ENCODE peak calls at places on chromosomes 6 and 20, in five cellular contexts. One of them, this sample, is unnamed.

GRCh38 chr6:50249493-50249892 is 199.8 kb upstream of the DEFB112 start:
- DNase-seq in breast epithelium: no peak
- DNase-seq in neural progenitor cell: no peak
- DNase-seq in testis: no peak
- DNase-seq in H1: no peak
- DNase-seq in this sample: no peak

GRCh38 chr6:73393278-73393677 is 1.4 kb upstream of the DDX43 start:
- DNase-seq in breast epithelium: no peak
- DNase-seq in H1: no peak
- DNase-seq in neural progenitor cell: no peak
- DNase-seq in testis: no peak
- DNase-seq in this sample: no peak

GRCh38 chr6:35148167-35148741 is 7.1 kb upstream of the TCP11 start:
- DNase-seq in testis: no peak
- DNase-seq in neural progenitor cell: peak; percentile 95
- DNase-seq in H1: peak; percentile 70
- DNase-seq in breast epithelium: no peak
- DNase-seq in this sample: peak; percentile 35

GRCh38 chr6:83096791-83097190 is 29.3 kb downstream of the DOP1A start:
- DNase-seq in neural progenitor cell: no peak
- DNase-seq in H1: no peak
- DNase-seq in breast epithelium: no peak
- DNase-seq in testis: no peak
- DNase-seq in this sample: no peak

GRCh38 chr6:34556031-34556471 is at the start of gene SPDEF:
- DNase-seq in testis: no peak
- DNase-seq in breast epithelium: peak; percentile 74
- DNase-seq in neural progenitor cell: no peak
- DNase-seq in H1: no peak
- DNase-seq in this sample: no peak

GRCh38 chr6:167238169-167238693 is 52.9 kb upstream of the UNC93A start:
- DNase-seq in breast epithelium: no peak
- DNase-seq in testis: no peak
- DNase-seq in neural progenitor cell: no peak
- DNase-seq in H1: no peak
- DNase-seq in this sample: no peak

GRCh38 chr6:126040394-126040793 is 54.1 kb downstream of the TRMT11 start:
- DNase-seq in H1: no peak
- DNase-seq in neural progenitor cell: no peak
- DNase-seq in testis: no peak
- DNase-seq in breast epithelium: no peak
- DNase-seq in this sample: no peak

GRCh38 chr20:41408131-41408789 is 41.6 kb upstream of the EMILIN3 start:
- DNase-seq in neural progenitor cell: no peak
- DNase-seq in H1: no peak
- DNase-seq in breast epithelium: no peak
- DNase-seq in testis: no peak
- DNase-seq in this sample: no peak

GRCh38 chr6:24887520-24887919 is 48.2 kb downstream of the RIPOR2 start:
- DNase-seq in testis: no peak
- DNase-seq in H1: no peak
- DNase-seq in neural progenitor cell: no peak
- DNase-seq in breast epithelium: no peak
- DNase-seq in this sample: peak; percentile 21

GRCh38 chr6:45775026-45775697 is 240.5 kb downstream of the CLIC5 start:
- DNase-seq in neural progenitor cell: no peak
- DNase-seq in breast epithelium: no peak
- DNase-seq in testis: no peak
- DNase-seq in H1: no peak
- DNase-seq in this sample: no peak

GRCh38 chr6:25369450-25370086 is 90.4 kb downstream of the CARMIL1 start:
- DNase-seq in H1: no peak
- DNase-seq in testis: peak; percentile 67
- DNase-seq in breast epithelium: no peak
- DNase-seq in neural progenitor cell: peak; percentile 36
- DNase-seq in this sample: no peak

GRCh38 chr20:4601630-4602296 is 119.9 kb upstream of the PRND start:
- DNase-seq in H1: no peak
- DNase-seq in breast epithelium: no peak
- DNase-seq in testis: peak; percentile 81
- DNase-seq in neural progenitor cell: no peak
- DNase-seq in this sample: peak; percentile 54

GRCh38 chr6:140779991-140780596 is 1352.6 kb upstream of the GJE1 start:
- DNase-seq in breast epithelium: no peak
- DNase-seq in testis: no peak
- DNase-seq in H1: no peak
- DNase-seq in neural progenitor cell: no peak
- DNase-seq in this sample: no peak

GRCh38 chr6:24551139-24551538 is 56.4 kb downstream of the ALDH5A1 start:
- DNase-seq in H1: no peak
- DNase-seq in testis: no peak
- DNase-seq in breast epithelium: no peak
- DNase-seq in neural progenitor cell: no peak
- DNase-seq in this sample: no peak

DNA sequence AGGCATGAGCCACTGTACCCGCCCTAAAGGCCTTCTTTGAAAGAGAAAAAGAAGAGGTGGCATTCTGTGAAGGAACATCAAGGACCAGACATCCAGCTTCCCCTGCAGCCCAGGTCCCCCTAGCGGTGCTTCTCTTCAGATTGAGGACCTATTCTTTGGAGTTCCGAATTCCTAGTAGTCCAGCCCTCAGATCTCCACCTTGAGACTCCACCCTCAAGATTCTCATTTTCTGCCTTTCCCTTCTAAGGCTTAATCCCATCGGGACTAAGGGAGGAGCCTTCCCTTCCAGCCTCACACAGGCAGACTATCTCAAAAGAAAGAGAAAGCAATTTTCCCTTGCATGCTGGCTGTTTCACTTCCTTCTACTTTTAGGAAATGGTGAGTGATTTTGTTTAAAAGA is 32.5 kb downstream of the MUC22 start:
- DNase-seq in H1: peak; percentile 21
- DNase-seq in breast epithelium: peak; percentile 58
- DNase-seq in neural progenitor cell: peak; percentile 71
- DNase-seq in testis: peak; percentile 62
- DNase-seq in this sample: peak; percentile 88
- TF ChIP-seq CTCF in H1: peak; percentile 75
- TF ChIP-seq CTCF in breast epithelium: peak; percentile 46
- TF ChIP-seq CTCF in neural progenitor cell: peak; percentile 48
- TF ChIP-seq CTCF in testis: peak; percentile 48
- TF ChIP-seq CTCF in this sample: peak; percentile 76

GRCh38 chr20:61814244-61814643 is 251.4 kb downstream of the TAF4 start:
- DNase-seq in neural progenitor cell: no peak
- DNase-seq in breast epithelium: no peak
- DNase-seq in testis: no peak
- DNase-seq in H1: no peak
- DNase-seq in this sample: no peak

GRCh38 chr20:61815678-61816077 is 250.0 kb downstream of the TAF4 start:
- DNase-seq in breast epithelium: no peak
- DNase-seq in testis: no peak
- DNase-seq in H1: no peak
- DNase-seq in neural progenitor cell: no peak
- DNase-seq in this sample: no peak

GRCh38 chr20:61813791-61814190 is 251.9 kb downstream of the TAF4 start:
- DNase-seq in neural progenitor cell: no peak
- DNase-seq in H1: no peak
- DNase-seq in testis: no peak
- DNase-seq in breast epithelium: no peak
- DNase-seq in this sample: no peak

GRCh38 chr20:61814726-61815125 is 251.0 kb downstream of the TAF4 start:
- DNase-seq in neural progenitor cell: no peak
- DNase-seq in H1: no peak
- DNase-seq in breast epithelium: no peak
- DNase-seq in testis: no peak
- DNase-seq in this sample: no peak

GRCh38 chr20:61815176-61815575 is 250.5 kb downstream of the TAF4 start:
- DNase-seq in breast epithelium: no peak
- DNase-seq in testis: no peak
- DNase-seq in H1: no peak
- DNase-seq in neural progenitor cell: no peak
- DNase-seq in this sample: no peak
- H3K4me1 ChIP-seq in breast epithelium: no peaks in the 10 kb centered on the region
- H3K4me1 ChIP-seq in testis: no peaks in the 10 kb centered on the region
- H3K4me1 ChIP-seq in H1: peaks cover 3% of the 10 kb centered on the region
- H3K4me1 ChIP-seq in neural progenitor cell: peaks cover 3% of the 10 kb centered on the region
- H3K4me1 ChIP-seq in this sample: no peaks in the 10 kb centered on the region

DNA sequence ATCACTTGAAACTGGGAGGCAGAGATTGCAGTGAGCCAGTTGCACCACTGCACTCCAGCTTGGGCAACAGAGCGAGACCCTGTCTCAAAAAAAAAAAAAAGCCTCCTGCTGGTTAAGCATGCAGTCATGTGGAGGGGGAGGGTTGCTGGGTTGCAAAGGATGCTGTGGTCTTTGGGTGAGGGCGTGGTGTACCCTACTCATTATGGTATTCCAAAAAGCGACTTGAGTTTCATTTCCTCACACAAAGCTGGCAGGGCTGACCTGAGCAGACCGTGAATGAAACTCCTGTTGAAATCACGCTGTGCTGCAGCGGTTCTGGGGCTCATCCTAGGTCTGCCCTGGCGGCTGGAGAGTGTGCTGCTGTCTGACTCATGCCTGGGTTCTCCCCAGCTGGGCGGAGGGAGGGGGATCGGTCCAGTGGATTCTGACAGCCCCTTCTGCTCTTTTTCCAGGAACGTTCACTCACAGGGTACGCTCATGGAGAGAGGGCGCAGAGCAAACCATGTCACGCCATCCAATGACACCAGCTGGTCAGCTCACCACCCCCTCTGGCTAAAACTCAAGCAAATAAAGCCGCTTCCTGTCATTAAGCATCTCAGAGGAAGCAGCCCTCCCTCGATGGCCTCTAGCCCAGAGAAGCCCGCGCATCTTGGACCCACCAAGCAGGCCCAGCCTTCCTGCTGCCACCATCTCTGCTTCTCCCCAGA is 166.2 kb downstream of the SCML4 start:
- DNase-seq in breast epithelium: no peak
- DNase-seq in H1: no peak
- DNase-seq in neural progenitor cell: no peak
- DNase-seq in testis: no peak
- DNase-seq in this sample: no peak
- TF ChIP-seq CTCF in breast epithelium: no peak
- TF ChIP-seq CTCF in H1: no peak
- TF ChIP-seq CTCF in neural progenitor cell: no peak
- TF ChIP-seq CTCF in testis: no peak
- TF ChIP-seq CTCF in this sample: no peak

GRCh38 chr6:161414800-161415199 is 140.9 kb upstream of the AGPAT4 start:
- DNase-seq in H1: no peak
- DNase-seq in breast epithelium: no peak
- DNase-seq in testis: no peak
- DNase-seq in neural progenitor cell: no peak
- DNase-seq in this sample: no peak

GRCh38 chr6:161422710-161423109 is 148.8 kb upstream of the AGPAT4 start:
- DNase-seq in neural progenitor cell: no peak
- DNase-seq in breast epithelium: no peak
- DNase-seq in H1: no peak
- DNase-seq in testis: peak; percentile 61
- DNase-seq in this sample: no peak

GRCh38 chr6:161417712-161418457 is 144.0 kb upstream of the AGPAT4 start:
- DNase-seq in testis: peak; percentile 69
- DNase-seq in neural progenitor cell: peak; percentile 50
- DNase-seq in H1: no peak
- DNase-seq in breast epithelium: no peak
- DNase-seq in this sample: peak; percentile 82

GRCh38 chr6:161415302-161415855 is 141.5 kb upstream of the AGPAT4 start:
- DNase-seq in H1: no peak
- DNase-seq in breast epithelium: no peak
- DNase-seq in testis: no peak
- DNase-seq in neural progenitor cell: no peak
- DNase-seq in this sample: no peak

DNA sequence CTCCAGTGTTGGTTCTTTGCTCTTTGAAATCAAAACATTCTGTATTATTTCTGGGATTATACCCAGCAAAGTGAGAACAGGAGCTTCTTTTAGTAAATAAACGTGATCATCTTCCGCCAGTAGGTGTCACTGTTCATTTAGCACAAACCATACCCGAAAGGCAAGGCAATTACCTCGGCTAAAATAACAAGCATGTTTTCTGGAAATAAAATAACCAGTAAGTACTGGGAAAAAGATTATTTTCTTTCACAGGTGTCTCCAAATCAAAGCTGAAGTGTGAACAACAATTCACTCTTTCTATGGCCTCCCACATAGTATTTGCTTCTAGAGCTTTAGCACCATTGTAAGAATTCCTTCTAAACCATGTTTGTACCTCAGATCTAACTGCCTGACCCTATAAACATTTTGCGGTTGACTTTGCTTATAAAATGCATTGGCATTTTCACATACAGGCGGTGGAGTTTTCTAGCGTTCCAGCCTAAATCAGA is 144.6 kb upstream of the AGPAT4 start:
- DNase-seq in testis: peak; percentile 86
- DNase-seq in neural progenitor cell: peak; percentile 82
- DNase-seq in breast epithelium: no peak
- DNase-seq in H1: no peak
- DNase-seq in this sample: peak; percentile 79
- H3K4me1 ChIP-seq in testis: peaks cover 9% of the 10 kb centered on the region
- H3K4me1 ChIP-seq in neural progenitor cell: peaks cover 14% of the 10 kb centered on the region
- H3K4me1 ChIP-seq in breast epithelium: no peaks in the 10 kb centered on the region
- H3K4me1 ChIP-seq in H1: peaks cover 4% of the 10 kb centered on the region
- H3K4me1 ChIP-seq in this sample: peaks cover 10% of the 10 kb centered on the region

This sample was measured in A673.